ENCODE peak calls at places on chromosomes 12 and 14, in nine cellular contexts. I, U, R, E, W, M, G, J and N are unnamed samples.

GRCh38 chr12:31009976-31010375 is 63.7 kb upstream of the DDX11 start:
- DNase-seq in U (no peak), R (no peak), G (no peak), I (no peak), J (peak; percentile 1), W (peak; percentile 71), M (no peak), E (no peak), N (no peak)

GRCh38 chr14:35969310-35969709 is 143.2 kb downstream of the BRMS1L start:
- DNase-seq in E (no peak), W (no peak), M (no peak), I (no peak), J (no peak), G (no peak), R (no peak), U (no peak), N (no peak)

GRCh38 chr12:70711831-70712230 is 74.6 kb upstream of the PTPRB start:
- DNase-seq in E (no peak), R (no peak), J (no peak), M (no peak), U (no peak), W (no peak), G (no peak), I (no peak), N (no peak)

GRCh38 chr14:101977311-101978071 is 13.1 kb downstream of the DYNC1H1 start:
- DNase-seq in U (no peak), R (no peak), W (peak; percentile 21), E (no peak), G (no peak), I (no peak), J (no peak), M (no peak), N (no peak)

GRCh38 chr12:77339610-77340009 is 274.2 kb upstream of the E2F7 start:
- DNase-seq in W (no peak), U (peak; percentile 49), G (no peak), M (no peak), J (no peak), R (no peak), E (no peak), I (no peak), N (no peak)

GRCh38 chr12:102163383-102163782 is 34.2 kb downstream of the PMCH start:
- DNase-seq in J (no peak), M (no peak), I (no peak), G (no peak), W (no peak), E (no peak), U (no peak), R (no peak), N (no peak)

GRCh38 chr12:121534495-121535148 is 46.2 kb downstream of the KDM2B start:
- DNase-seq in W (no peak), G (no peak), U (no peak), E (no peak), M (no peak), I (peak; percentile 89), R (peak; percentile 39), J (no peak), N (no peak)

GRCh38 chr14:38127784-38128183 is 79.9 kb upstream of the SSTR1 start:
- DNase-seq in R (no peak), M (no peak), U (no peak), G (no peak), W (no peak), J (no peak), I (no peak), E (no peak), N (no peak)

GRCh38 chr12:121060149-121061001 is 21.3 kb upstream of the OASL start:
- DNase-seq in G (peak; percentile 36), E (no peak), R (peak; percentile 80), I (peak; percentile 78), M (no peak), W (peak; percentile 82), J (peak; percentile 57), U (peak; percentile 81), N (no peak)

GRCh38 chr14:84181072-84181471 is 1348.9 kb upstream of the FLRT2 start:
- DNase-seq in W (no peak), M (no peak), R (no peak), I (no peak), U (no peak), J (no peak), G (no peak), E (no peak), N (no peak)

GRCh38 chr12:94023879-94024278 is 124.5 kb upstream of the PLXNC1 start:
- DNase-seq in R (no peak), J (no peak), E (no peak), G (no peak), M (no peak), I (no peak), W (no peak), U (no peak), N (no peak)

GRCh38 chr14:31660728-31661127 is 99.5 kb downstream of the NUBPL start:
- DNase-seq in G (no peak), E (no peak), J (no peak), I (no peak), W (no peak), U (no peak), R (no peak), M (no peak), N (no peak)

GRCh38 chr14:57847096-57847495 is 18.8 kb downstream of the SLC35F4 start:
- DNase-seq in E (no peak), J (no peak), R (no peak), U (no peak), G (no peak), I (no peak), W (no peak), M (no peak), N (no peak)

GRCh38 chr12:51958542-51958941 is 7.0 kb downstream of the ACVR1B start:
- DNase-seq in M (no peak), W (peak; percentile 17), G (no peak), U (no peak), I (no peak), R (no peak), E (no peak), J (no peak), N (no peak)

GRCh38 chr12:47383942-47384341 is 304.2 kb upstream of the AMIGO2 start:
- DNase-seq in G (no peak), W (no peak), R (no peak), U (peak; percentile 36), J (no peak), M (no peak), E (no peak), I (no peak), N (no peak)

GRCh38 chr14:58864751-58865519 is 227.2 kb downstream of the DACT1 start:
- DNase-seq in W (no peak), E (no peak), U (peak; percentile 84), J (no peak), M (no peak), R (no peak), I (no peak), G (no peak), N (no peak)

GRCh38 chr12:64665506-64665905 is 55.2 kb downstream of the RASSF3 start:
- DNase-seq in W (no peak), M (no peak), G (no peak), U (no peak), I (peak; percentile 71), R (peak; percentile 60), E (no peak), J (no peak), N (no peak)

GRCh38 chr12:122052285-122052684 is 26.3 kb upstream of the MLXIP start:
- DNase-seq in R (no peak), U (no peak), G (no peak), W (no peak), I (no peak), M (no peak), J (no peak), E (no peak), N (no peak)

GRCh38 chr12:130579231-130579630 is 136.9 kb downstream of the RIMBP2 start:
- DNase-seq in M (no peak), J (no peak), R (no peak), U (no peak), E (no peak), G (no peak), I (no peak), W (peak; percentile 76), N (no peak)

GRCh38 chr14:105398726-105399440 is 545 bp downstream of the TEX22 start:
- DNase-seq in U (peak; percentile 12), R (no peak), G (peak; percentile 34), E (no peak), W (no peak), J (no peak), I (no peak), M (no peak), N (no peak)

GRCh38 chr12:69068431-69068830 is 135.5 kb upstream of the CPM start:
- DNase-seq in I (no peak), E (no peak), G (no peak), J (no peak), W (no peak), U (peak; percentile 97), M (no peak), R (peak; percentile 10), N (no peak)

GRCh38 chr12:128942960-128943477 is 89.7 kb downstream of the GLT1D1 start:
- DNase-seq in J (no peak), W (no peak), R (no peak), E (no peak), U (no peak), I (no peak), M (no peak), G (no peak), N (no peak)

GRCh38 chr14:30330452-30330851 is 228.5 kb upstream of the G2E3 start:
- DNase-seq in J (no peak), U (no peak), M (no peak), E (no peak), I (no peak), G (no peak), W (no peak), R (no peak), N (no peak)